ENCODE peak calls at places on chromosomes 13 and 19, in nine cellular contexts. W is left ventricle myocardium inferior; V is neural progenitor cell; B is naive thymus-derived CD4-positive, alpha-beta T cell; M is fibroblast of lung; N is aorta; X is psoas muscle; D is pancreas; R is IMR-90. J is an unnamed sample.

GRCh38 chr13:104936304-104936703 is 1599.2 kb downstream of the EFNB2 start:
- DNase-seq in R (no peak), N (no peak), D (no peak), X (no peak), W (no peak), B (no peak), M (no peak), V (no peak), J (no peak)

GRCh38 chr13:22960827-22961226 is 220.0 kb upstream of the SGCG start:
- DNase-seq in M (no peak), R (no peak), X (no peak), W (no peak), D (no peak), N (no peak), V (no peak), B (no peak), J (no peak)

GRCh38 chr13:60020288-60020687 is 143.4 kb downstream of the DIAPH3 start:
- DNase-seq in R (no peak), V (no peak), M (no peak), D (no peak), X (no peak), W (no peak), N (no peak), B (no peak), J (no peak)

GRCh38 chr19:46878613-46879375 is 18.0 kb downstream of the ARHGAP35 start:
- DNase-seq in D (no peak), X (no peak), B (no peak), R (peak; percentile 93), M (peak; percentile 95), V (no peak), W (no peak), N (no peak), J (no peak)

GRCh38 chr19:40465025-40465780 is at the start of gene BLVRB:
- DNase-seq in B (peak; percentile 31), X (no peak), D (no peak), V (no peak), M (peak; percentile 83), N (no peak), W (no peak), R (peak; percentile 52), J (no peak)

GRCh38 chr13:56752630-56753029 is 388.1 kb upstream of the PRR20A start:
- DNase-seq in V (peak; percentile 6), R (no peak), X (no peak), B (no peak), D (no peak), W (no peak), M (no peak), N (no peak), J (no peak)

GRCh38 chr19:7874080-7874856 is at the start of gene PRR36:
- DNase-seq in B (no peak), X (no peak), D (peak; percentile 74), R (no peak), M (no peak), N (no peak), W (no peak), V (peak; percentile 92), J (no peak)

GRCh38 chr19:17830567-17831418 is 9.5 kb upstream of the INSL3 start:
- DNase-seq in W (no peak), X (peak; percentile 42), B (peak; percentile 22), V (peak; percentile 96), D (peak; percentile 84), N (peak; percentile 76), R (peak; percentile 67), M (peak; percentile 59), J (peak; percentile 24)

GRCh38 chr19:54312436-54313362 is at the start of gene LILRA5:
- DNase-seq in V (no peak), R (no peak), W (peak; percentile 50), X (no peak), M (no peak), N (peak; percentile 70), B (no peak), D (no peak), J (no peak)

GRCh38 chr19:29277107-29277506 is 64.2 kb upstream of the UQCRFS1 start:
- DNase-seq in N (no peak), D (no peak), R (no peak), X (no peak), V (peak; percentile 46), W (no peak), M (no peak), B (peak; percentile 49), J (peak; percentile 27)

GRCh38 chr13:71867101-71867814 is at the start of gene DACH1:
- DNase-seq in X (peak; percentile 13), M (peak; percentile 76), B (peak; percentile 8), W (peak; percentile 45), V (peak; percentile 86), D (peak; percentile 42), N (peak; percentile 42), R (peak; percentile 20), J (no peak)

GRCh38 chr19:32022044-32022945 is 323.1 kb upstream of the ZNF507 start:
- DNase-seq in R (no peak), B (no peak), X (no peak), W (no peak), M (no peak), D (no peak), N (no peak), V (no peak), J (no peak)
- H3K9me3 ChIP-seq in R (peaks cover 5% of the 10 kb centered on the region), B (peaks cover 6% of the 10 kb centered on the region), X (no peaks in the 10 kb centered on the region), W (no peaks in the 10 kb centered on the region), M (no peaks in the 10 kb centered on the region), D (no peaks in the 10 kb centered on the region), N (no peaks in the 10 kb centered on the region), V (no peaks in the 10 kb centered on the region), J (no peaks in the 10 kb centered on the region)

GRCh38 chr13:19055611-19056010 is 126.0 kb downstream of the TUBA3C start:
- DNase-seq in V (no peak), D (no peak), W (no peak), B (no peak), N (no peak), X (no peak), R (no peak), M (no peak), J (no peak)
- H3K9me3 ChIP-seq in V (peaks cover 8% of the 10 kb centered on the region), D (no peaks in the 10 kb centered on the region), W (peaks cover 4% of the 10 kb centered on the region), B (no peaks in the 10 kb centered on the region), N (no peaks in the 10 kb centered on the region), X (no peaks in the 10 kb centered on the region), R (peaks cover 70% of the 10 kb centered on the region), M (peaks cover 4% of the 10 kb centered on the region), J (no peaks in the 10 kb centered on the region)

GRCh38 chr13:20776751-20777150 is 3.0 kb upstream of the EEF1AKMT1 start:
- DNase-seq in V (peak; percentile 6), M (no peak), D (no peak), W (no peak), R (no peak), X (no peak), B (no peak), N (no peak), J (no peak)
- H3K9me3 ChIP-seq in V (no peaks in the 10 kb centered on the region), M (no peaks in the 10 kb centered on the region), D (no peaks in the 10 kb centered on the region), W (no peaks in the 10 kb centered on the region), R (no peaks in the 10 kb centered on the region), X (no peaks in the 10 kb centered on the region), B (no peaks in the 10 kb centered on the region), N (no peaks in the 10 kb centered on the region), J (no peaks in the 10 kb centered on the region)

DNA sequence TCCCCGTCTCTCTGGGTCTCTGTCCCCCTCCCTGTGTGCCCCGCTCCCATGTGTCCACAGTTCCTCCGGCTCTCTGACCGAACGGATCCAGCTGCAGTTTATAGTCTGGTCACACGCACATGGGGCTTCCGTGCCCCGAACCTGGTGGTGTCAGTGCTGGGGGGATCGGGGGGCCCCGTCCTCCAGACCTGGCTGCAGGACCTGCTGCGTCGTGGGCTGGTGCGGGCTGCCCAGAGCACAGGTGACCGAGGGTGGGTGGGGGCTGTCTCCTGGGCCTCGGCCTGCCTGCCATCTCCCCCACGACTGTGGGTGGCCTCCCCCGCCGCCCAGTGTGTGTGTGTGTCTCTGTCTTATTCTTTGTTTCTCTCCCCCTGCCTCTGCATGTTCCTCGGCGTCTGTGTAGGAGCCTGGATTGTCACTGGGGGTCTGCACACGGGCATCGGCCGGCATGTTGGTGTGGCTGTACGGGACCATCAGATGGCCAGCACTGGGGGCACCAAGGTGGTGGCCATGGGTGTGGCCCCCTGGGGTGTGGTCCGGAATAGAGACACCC is 10.3 kb downstream of the TRPM4 start:
- DNase-seq in X (no peak), N (peak; percentile 30), M (no peak), W (no peak), V (no peak), D (no peak), R (no peak), B (no peak), J (no peak)
- H3K9me3 ChIP-seq in X (no peaks in the 10 kb centered on the region), N (no peaks in the 10 kb centered on the region), M (no peaks in the 10 kb centered on the region), W (no peaks in the 10 kb centered on the region), V (no peaks in the 10 kb centered on the region), D (no peaks in the 10 kb centered on the region), R (no peaks in the 10 kb centered on the region), B (no peaks in the 10 kb centered on the region), J (no peaks in the 10 kb centered on the region)

DNA sequence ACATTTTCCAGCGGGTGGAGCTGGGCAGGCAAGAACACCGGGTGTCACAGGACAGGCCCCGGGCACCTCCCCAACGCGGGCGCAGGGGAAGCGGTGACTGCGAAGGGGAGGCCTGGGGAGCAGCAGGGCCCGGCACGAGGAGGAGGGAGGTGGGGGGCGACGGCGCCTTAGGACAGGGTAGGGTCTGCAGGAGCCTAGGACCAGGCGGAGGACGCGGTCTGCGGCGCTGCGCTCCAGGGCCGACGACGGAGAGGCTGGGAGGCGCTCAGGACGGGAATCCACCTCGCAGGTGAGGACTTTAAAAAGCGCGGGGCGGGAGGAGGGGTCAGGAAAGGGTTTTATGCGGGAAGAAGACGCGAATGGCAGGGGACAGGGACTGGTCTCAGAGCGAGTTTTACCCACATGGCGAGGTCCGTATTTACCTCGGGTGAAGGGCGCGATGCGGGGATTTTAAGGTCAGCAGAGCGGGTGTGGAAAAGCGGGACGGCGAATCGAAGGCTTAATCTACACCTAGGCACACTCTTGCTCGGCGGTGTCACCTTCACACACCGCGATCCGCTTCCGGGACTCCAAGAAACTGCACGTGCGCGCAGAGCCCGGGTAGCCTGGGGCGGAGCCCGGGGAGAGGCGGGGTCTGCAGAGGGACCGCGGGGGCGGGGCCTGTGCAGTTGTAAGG is 13.5 kb downstream of the ERVV-2 start:
- DNase-seq in R (no peak), X (no peak), B (no peak), W (peak; percentile 46), N (no peak), M (no peak), D (peak; percentile 55), V (peak; percentile 66), J (no peak)
- H3K9me3 ChIP-seq in R (peaks cover 27% of the 10 kb centered on the region), X (peaks cover 26% of the 10 kb centered on the region), B (peaks cover 63% of the 10 kb centered on the region), W (peaks cover 62% of the 10 kb centered on the region), N (peaks cover 15% of the 10 kb centered on the region), M (no peaks in the 10 kb centered on the region), D (no peaks in the 10 kb centered on the region), V (no peaks in the 10 kb centered on the region), J (peaks cover 13% of the 10 kb centered on the region)

GRCh38 chr13:27505792-27506191 is 55.4 kb upstream of the MTIF3 start:
- DNase-seq in X (no peak), V (no peak), B (no peak), N (no peak), D (no peak), R (no peak), W (no peak), M (no peak), J (no peak)
- H3K9me3 ChIP-seq in X (no peaks in the 10 kb centered on the region), V (no peaks in the 10 kb centered on the region), B (no peaks in the 10 kb centered on the region), N (no peaks in the 10 kb centered on the region), D (no peaks in the 10 kb centered on the region), R (no peaks in the 10 kb centered on the region), W (no peaks in the 10 kb centered on the region), M (no peaks in the 10 kb centered on the region), J (no peaks in the 10 kb centered on the region)

DNA sequence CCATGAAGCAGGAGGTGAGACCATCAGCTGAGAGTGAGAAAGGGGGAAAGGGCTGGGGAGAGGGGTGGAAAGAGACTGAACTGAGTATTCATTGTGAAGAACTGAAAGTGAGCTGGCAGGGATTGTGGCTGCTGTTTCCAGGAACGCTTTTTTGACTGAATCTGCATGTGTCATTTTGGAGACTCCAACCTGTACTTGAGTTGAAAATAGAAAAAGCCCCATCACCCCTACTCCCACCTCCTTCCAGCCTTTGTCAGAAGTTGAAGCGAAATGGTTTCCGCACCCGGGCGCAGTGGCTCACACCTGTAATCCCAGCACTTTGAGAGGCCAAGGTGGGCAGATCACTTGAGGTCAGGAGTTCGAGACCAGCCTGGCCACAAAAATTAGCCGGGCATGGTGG is 128.0 kb upstream of the GPR12 start:
- DNase-seq in R (no peak), W (no peak), M (no peak), V (no peak), B (no peak), D (no peak), N (no peak), X (no peak), J (no peak)
- H3K9me3 ChIP-seq in R (no peaks in the 10 kb centered on the region), W (peaks cover 4% of the 10 kb centered on the region), M (no peaks in the 10 kb centered on the region), V (no peaks in the 10 kb centered on the region), B (no peaks in the 10 kb centered on the region), D (no peaks in the 10 kb centered on the region), N (peaks cover 4% of the 10 kb centered on the region), X (no peaks in the 10 kb centered on the region), J (no peaks in the 10 kb centered on the region)